ENCODE peak calls at places on chromosomes 3 and 15, in four cellular contexts. D is T47D; T is activated T-cell treated with anti-CD3 and anti-CD28 coated beads, Interleukin-2, amount 50 U/mL, for 24 hours; N is fibroblast of pulmonary artery. W is an unnamed sample.

GRCh38 chr3:2154596-2154995 is 55.9 kb downstream of the CNTN4 start:
- DNase-seq in T (no peak), N (no peak), D (no peak), W (no peak)

GRCh38 chr15:66701422-66702034 is 508 bp upstream of the SMAD6 start:
- DNase-seq in N (no peak), D (no peak), T (no peak), W (peak)

GRCh38 chr15:73802336-73803105 is 49.4 kb upstream of the INSYN1 start:
- DNase-seq in N (no peak), D (no peak), T (no peak), W (no peak)

GRCh38 chr3:172466553-172467130 is 18.4 kb upstream of the GHSR start:
- DNase-seq in T (no peak), N (peak), D (no peak), W (no peak)

GRCh38 chr3:23728651-23729117 is 77.1 kb upstream of the UBE2E1 start:
- DNase-seq in D (peak), T (no peak), N (no peak), W (no peak)

GRCh38 chr3:51391075-51391565 is at the start of gene RBM15B:
- DNase-seq in N (peak), D (peak), T (peak), W (peak)

GRCh38 chr15:66673410-66674322 is 28.4 kb upstream of the SMAD6 start:
- DNase-seq in D (peak), T (no peak), N (peak), W (no peak)

GRCh38 chr3:72379500-72380187 is 468.6 kb downstream of the SHQ1 start:
- DNase-seq in D (peak), N (peak), T (no peak), W (no peak)

GRCh38 chr15:34821907-34822306 is 26.6 kb upstream of the ACTC1 start:
- DNase-seq in N (no peak), T (no peak), D (no peak), W (no peak)